ENCODE peak calls at places on chromosomes 5 and 9, in six cellular contexts. X is effector memory CD4-positive, alpha-beta T cell; E is PC-3; Z is CD8-positive, alpha-beta memory T cell; V is kidney; G is CD4-positive, CD25-positive, alpha-beta regulatory T cell. R is an unnamed sample. For H3K36me3 and H3K9me3, the result is how much of the 10 kb centered on the place peaks cover.

GRCh38 chr9:13728121-13728520 is 448.6 kb upstream of the MPDZ start:
- DNase-seq in E (no peak), X (no peak), V (no peak), Z (no peak), G (no peak), R (no peak)

GRCh38 chr5:158119852-158120708 is 261.1 kb upstream of the CLINT1 start:
- DNase-seq in V (no peak), Z (no peak), E (peak), G (no peak), X (no peak), R (no peak)

GRCh38 chr5:149730620-149731331 is 666 bp downstream of the PPARGC1B start:
- DNase-seq in G (peak), Z (peak), E (peak), V (peak), X (peak), R (no peak)

GRCh38 chr9:137057545-137057944 is 3.7 kb upstream of the ENTPD2 start:
- DNase-seq in E (no peak), Z (no peak), X (no peak), V (no peak), G (no peak), R (no peak)

GRCh38 chr9:132631280-132631679 is 38.5 kb downstream of the DDX31 start:
- DNase-seq in G (no peak), Z (no peak), V (no peak), X (no peak), E (peak), R (no peak)

GRCh38 chr9:118618091-118618490 is 751.1 kb downstream of the BRINP1 start:
- DNase-seq in Z (no peak), V (no peak), E (no peak), X (no peak), G (no peak), R (no peak)

GRCh38 chr9:72807765-72808445 is 144.9 kb downstream of the ALDH1A1 start:
- DNase-seq in X (no peak), Z (no peak), E (peak), G (no peak), V (no peak), R (no peak)

GRCh38 chr5:72040513-72040912 is 66.8 kb upstream of the MAP1B start:
- DNase-seq in V (no peak), G (no peak), Z (no peak), E (no peak), X (no peak), R (no peak)

GRCh38 chr5:123097871-123098735 is 9.1 kb downstream of the PRDM6 start:
- DNase-seq in E (no peak), Z (no peak), V (no peak), G (no peak), X (no peak), R (no peak)

GRCh38 chr9:31823365-31823764 is 561.1 kb upstream of the ACO1 start:
- DNase-seq in X (no peak), E (no peak), Z (no peak), V (no peak), G (no peak), R (no peak)

GRCh38 chr9:25648116-25648515 is 30.1 kb downstream of the TUSC1 start:
- DNase-seq in G (no peak), Z (no peak), V (no peak), E (no peak), X (no peak), R (no peak)

GRCh38 chr5:35470866-35471265 is 146.8 kb upstream of the SPEF2 start:
- DNase-seq in Z (no peak), V (no peak), G (no peak), E (peak), X (no peak), R (no peak)

GRCh38 chr9:36389590-36389989 is 10.5 kb downstream of the RNF38 start:
- DNase-seq in V (no peak), G (no peak), Z (no peak), X (no peak), E (no peak), R (no peak)

GRCh38 chr5:43304520-43304919 is 8.7 kb downstream of the HMGCS1 start:
- DNase-seq in V (no peak), E (no peak), X (no peak), G (peak), Z (no peak), R (no peak)

GRCh38 chr5:8750100-8750499 is 795.8 kb downstream of the SEMA5A start:
- DNase-seq in E (no peak), Z (no peak), G (no peak), X (no peak), V (no peak), R (no peak)

GRCh38 chr5:66170196-66170919 is 26.3 kb downstream of the SREK1 start:
- DNase-seq in V (no peak), G (no peak), X (no peak), E (no peak), Z (no peak), R (no peak)

GRCh38 chr5:66164044-66164790 is 20.1 kb downstream of the SREK1 start:
- DNase-seq in G (no peak), X (no peak), Z (no peak), E (no peak), V (no peak), R (no peak)

GRCh38 chr5:66171349-66172344 is 27.5 kb downstream of the SREK1 start:
- DNase-seq in X (peak), V (no peak), E (peak), G (peak), Z (peak), R (no peak)

GRCh38 chr5:66169534-66169933 is 25.4 kb downstream of the SREK1 start:
- DNase-seq in E (peak), G (peak), V (no peak), Z (peak), X (no peak), R (no peak)

DNA sequence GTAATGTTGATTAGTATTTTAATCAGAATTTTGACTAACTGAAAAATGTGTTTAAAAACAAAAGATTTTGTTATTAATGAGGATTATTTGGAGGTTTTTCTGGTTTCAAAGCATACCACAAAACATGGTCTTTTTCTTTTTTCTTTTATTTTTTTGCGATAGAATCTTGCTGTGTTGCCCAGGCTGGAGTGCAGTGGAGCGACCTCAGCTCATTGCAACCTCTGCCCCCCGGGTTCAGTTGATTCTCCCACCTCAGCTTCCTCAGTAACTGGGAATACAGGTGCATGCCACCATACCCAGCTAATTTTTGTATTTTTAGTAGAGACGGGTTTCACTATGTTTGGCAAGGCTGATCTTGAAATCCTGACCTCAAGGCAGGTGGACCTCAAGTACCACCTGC is 24.1 kb downstream of the SREK1 start:
- DNase-seq in E (no peak), V (no peak), G (no peak), X (no peak), Z (no peak), R (no peak)
- H3K36me3 ChIP-seq in E (under half), V (under half), G (under half), X (under half), Z (under half), R (half or more)

DNA sequence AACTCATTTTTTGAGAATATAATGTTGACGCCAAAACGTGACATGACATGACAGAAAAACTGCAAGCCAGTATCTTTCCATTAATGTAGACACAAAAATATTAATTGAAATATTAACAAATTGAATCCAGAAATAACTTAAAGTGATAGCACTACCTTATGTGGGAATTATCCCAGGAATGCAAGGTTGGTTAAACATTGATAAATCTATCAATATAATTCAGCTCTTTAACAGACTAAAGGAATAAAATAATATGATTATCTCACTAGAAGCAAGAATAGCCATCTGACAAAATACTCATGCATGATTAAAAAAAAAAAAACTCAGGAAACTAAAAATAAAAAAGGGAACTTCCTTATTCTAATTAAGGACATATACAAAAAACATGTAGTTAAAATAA is 6.8 kb downstream of the ZNF510 start:
- DNase-seq in Z (no peak), V (no peak), G (no peak), E (no peak), X (no peak), R (no peak)
- H3K9me3 ChIP-seq in Z (under half), V (under half), G (half or more), E (under half), X (under half), R (under half)

GRCh38 chr5:169162407-169162806 is 138.5 kb downstream of the SLIT3 start:
- DNase-seq in X (no peak), V (no peak), G (no peak), Z (no peak), E (peak), R (no peak)

GRCh38 chr5:169157064-169157463 is 143.9 kb downstream of the SLIT3 start:
- DNase-seq in V (no peak), X (no peak), E (peak), Z (no peak), G (no peak), R (no peak)

GRCh38 chr5:169161022-169161680 is 139.8 kb downstream of the SLIT3 start:
- DNase-seq in Z (no peak), V (peak), G (no peak), X (no peak), E (peak), R (peak)

GRCh38 chr5:169158764-169159163 is 142.2 kb downstream of the SLIT3 start:
- DNase-seq in X (no peak), G (no peak), Z (no peak), E (no peak), V (no peak), R (no peak)

DNA sequence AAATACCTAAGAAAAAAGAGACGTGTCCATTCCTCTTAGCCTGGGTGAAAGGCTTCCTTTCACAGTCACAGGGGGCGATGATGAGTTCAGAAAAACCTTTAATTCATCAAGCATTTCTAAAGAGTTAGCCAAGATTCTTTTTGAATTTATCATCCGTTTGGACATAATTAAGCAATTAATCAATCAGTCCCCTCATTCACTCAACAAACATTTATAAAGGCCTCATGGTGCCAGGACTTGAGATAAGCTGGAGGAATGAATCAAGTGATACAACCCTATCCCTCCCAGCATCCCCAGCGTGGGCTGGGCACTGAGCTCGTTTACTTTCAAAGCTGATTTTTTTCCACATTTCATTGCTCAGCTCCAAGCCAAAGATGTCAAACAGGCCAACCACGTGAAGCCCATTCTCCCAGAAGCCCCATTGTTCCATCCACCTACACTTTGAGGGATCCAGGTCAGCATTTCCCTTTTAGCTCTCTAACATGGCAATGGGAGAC is 140.5 kb downstream of the SLIT3 start:
- DNase-seq in E (peak), G (no peak), X (no peak), Z (no peak), V (no peak), R (peak)
- H3K27ac ChIP-seq in E (peak), G (no peak), X (no peak), Z (no peak), V (no peak), R (peak)

DNA sequence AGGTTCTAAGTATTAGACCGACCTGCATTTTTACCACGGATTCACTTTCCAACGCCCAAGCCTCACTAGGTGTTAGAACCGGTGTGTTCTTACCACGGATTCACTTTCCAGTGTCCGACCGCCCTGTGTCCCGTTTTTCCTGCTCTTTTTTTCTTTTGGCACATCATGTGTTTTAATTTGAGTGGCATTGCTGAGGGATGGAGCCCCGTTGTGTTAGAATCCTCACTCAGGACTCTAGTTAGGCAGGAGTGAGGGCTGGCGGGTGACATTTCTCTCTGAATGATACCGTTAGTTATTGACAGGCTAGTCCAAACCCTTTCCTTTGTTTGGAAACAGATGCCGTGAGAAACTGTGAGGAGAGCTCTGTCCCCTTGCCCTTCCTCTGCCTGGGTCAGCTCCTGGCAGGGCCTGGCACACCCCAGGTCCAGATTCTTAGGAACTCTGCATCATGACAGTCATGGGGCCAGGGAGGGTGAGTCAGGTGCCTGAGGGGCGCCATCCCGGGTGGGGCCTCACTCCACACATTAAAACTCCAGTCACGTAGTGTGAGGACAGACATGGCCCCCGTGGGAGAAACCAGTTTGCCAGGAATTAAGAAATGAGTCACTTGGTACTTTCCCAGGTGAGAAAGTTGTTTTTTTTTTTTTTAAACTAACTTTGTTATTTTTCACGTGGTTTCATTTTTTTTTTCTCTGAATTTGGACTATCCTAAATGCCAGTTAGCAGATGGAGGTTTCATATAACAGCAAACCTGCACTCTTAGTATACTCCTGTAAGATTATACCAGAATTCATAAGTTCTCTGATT is 15.8 kb downstream of the EXOC3 start:
- DNase-seq in V (peak), E (peak), G (peak), X (no peak), Z (no peak), R (no peak)
- H3K36me3 ChIP-seq in V (under half), E (half or more), G (half or more), X (half or more), Z (half or more), R (half or more)